ENCODE peak calls at places on chromosome 20, in ten cellular contexts. I is left ventricle myocardium inferior; G is psoas muscle; D is activated CD4-positive, alpha-beta T cell treated with anti-CD3 and anti-CD28 coated beads for 1 hour; X is DMS79 treated with DMSO at 0.1 percent for 48 hours; N is NCI-H1417 treated with DMSO at 0.1 percent for 48 hours; M is brain pericyte; R is T1000; L is T-helper 2 cell; Z is NT2/D1. F is an unnamed sample.

GRCh38 chr20:24720957-24721356 is 228.1 kb upstream of the CST7 start:
- DNase-seq in M (no peak), N (no peak), I (no peak), D (no peak), Z (no peak), X (no peak), G (no peak), R (no peak), L (no peak), F (no peak)

GRCh38 chr20:63099426-63100267 is 92.9 kb upstream of the BHLHE23 start:
- DNase-seq in N (no peak), I (peak), D (no peak), G (no peak), X (no peak), M (no peak), R (no peak), L (no peak), Z (no peak), F (peak)

GRCh38 chr20:43102394-43102793 is 87.3 kb downstream of the PTPRT start:
- DNase-seq in R (no peak), X (no peak), G (no peak), I (no peak), N (no peak), M (no peak), L (no peak), Z (peak), D (no peak), F (no peak)

GRCh38 chr20:25508083-25508770 is 77.1 kb downstream of the NINL start:
- DNase-seq in N (no peak), D (no peak), G (no peak), L (no peak), Z (no peak), X (no peak), M (peak), R (peak), I (no peak), F (no peak)

GRCh38 chr20:48789185-48789668 is 38.6 kb downstream of the PREX1 start:
- DNase-seq in Z (no peak), G (no peak), X (no peak), M (no peak), D (no peak), R (no peak), I (no peak), N (no peak), L (peak), F (no peak)

GRCh38 chr20:53224851-53225250 is 252.7 kb downstream of the TSHZ2 start:
- DNase-seq in Z (no peak), L (no peak), G (no peak), X (no peak), I (no peak), M (no peak), N (no peak), D (no peak), R (no peak), F (no peak)

GRCh38 chr20:53344891-53345290 is 248.7 kb downstream of the ZNF217 start:
- DNase-seq in L (no peak), X (no peak), Z (no peak), I (no peak), G (no peak), D (no peak), R (no peak), M (no peak), N (no peak), F (no peak)

GRCh38 chr20:16020971-16021370 is 552.3 kb downstream of the KIF16B start:
- DNase-seq in R (peak), G (no peak), M (no peak), X (no peak), Z (no peak), I (no peak), L (no peak), N (no peak), D (no peak), F (no peak)

GRCh38 chr20:846894-847278 is 13.4 kb downstream of the FAM110A start:
- DNase-seq in N (no peak), L (peak), G (peak), X (no peak), R (no peak), I (no peak), M (no peak), Z (no peak), D (peak), F (peak)

GRCh38 chr20:57212890-57213276 is 53.6 kb downstream of the BMP7 start:
- DNase-seq in D (no peak), G (no peak), Z (no peak), R (no peak), L (no peak), X (peak), M (no peak), N (no peak), I (no peak), F (no peak)

GRCh38 chr20:3980260-3981131 is 34.9 kb downstream of the RNF24 start:
- DNase-seq in G (peak), N (no peak), D (no peak), R (no peak), M (no peak), X (no peak), Z (no peak), L (peak), I (peak), F (no peak)

GRCh38 chr20:24657211-24657610 is 187.8 kb downstream of the SYNDIG1 start:
- DNase-seq in R (no peak), Z (no peak), D (no peak), N (no peak), M (peak), G (no peak), X (no peak), I (no peak), L (no peak), F (peak)

GRCh38 chr20:63636752-63637633 is 10.1 kb upstream of the GMEB2 start:
- DNase-seq in L (no peak), X (no peak), R (no peak), D (no peak), I (no peak), Z (no peak), N (no peak), G (no peak), M (no peak), F (no peak)

GRCh38 chr20:63280929-63281545 is 8.4 kb downstream of the ARFGAP1 start:
- DNase-seq in R (no peak), X (no peak), G (peak), I (no peak), M (no peak), N (no peak), D (no peak), Z (no peak), L (no peak), F (peak)

GRCh38 chr20:51365670-51366069 is 176.8 kb downstream of the NFATC2 start:
- DNase-seq in Z (no peak), M (no peak), G (no peak), D (no peak), X (no peak), R (peak), N (no peak), L (no peak), I (no peak), F (peak)

GRCh38 chr20:38599410-38599882 is 2.2 kb upstream of the ARHGAP40 start:
- DNase-seq in R (no peak), Z (no peak), M (no peak), L (no peak), G (peak), I (peak), N (no peak), D (no peak), X (no peak), F (no peak)

GRCh38 chr20:41510847-41511453 is 107.2 kb downstream of the CHD6 start:
- DNase-seq in M (no peak), X (no peak), G (no peak), R (no peak), L (no peak), D (no peak), Z (no peak), I (no peak), N (no peak), F (no peak)

GRCh38 chr20:51447097-51447764 is 95.3 kb downstream of the NFATC2 start:
- DNase-seq in G (peak), X (no peak), M (no peak), N (no peak), Z (peak), R (peak), D (no peak), I (peak), L (no peak), F (peak)

GRCh38 chr20:20293986-20294385 is 73.9 kb upstream of the INSM1 start:
- DNase-seq in R (no peak), D (no peak), M (no peak), L (no peak), N (no peak), X (no peak), I (no peak), G (no peak), Z (no peak), F (no peak)

GRCh38 chr20:14685179-14685578 is 347.8 kb upstream of the FLRT3 start:
- DNase-seq in N (no peak), Z (no peak), R (no peak), I (no peak), L (no peak), D (no peak), G (no peak), M (no peak), X (no peak), F (no peak)

GRCh38 chr20:62953839-62954703 is 1.6 kb downstream of the SLC17A9 start:
- DNase-seq in L (peak), G (peak), R (peak), M (no peak), X (peak), N (peak), D (peak), I (peak), Z (no peak), F (peak)

GRCh38 chr20:63714858-63715257 is 7.0 kb downstream of the ZGPAT start:
- DNase-seq in M (no peak), R (no peak), G (no peak), D (no peak), L (no peak), X (no peak), Z (no peak), N (no peak), I (no peak), F (peak)

GRCh38 chr20:45867811-45868176 is 10.4 kb downstream of the ZSWIM3 start:
- DNase-seq in L (no peak), R (peak), Z (no peak), G (no peak), M (no peak), D (no peak), N (no peak), I (no peak), X (no peak), F (no peak)

GRCh38 chr20:35490736-35491181 is 35.4 kb downstream of the CEP250 start:
- DNase-seq in R (no peak), X (no peak), M (no peak), N (no peak), Z (no peak), G (no peak), L (peak), D (peak), I (no peak), F (no peak)

GRCh38 chr20:53660078-53660909 is 66.7 kb upstream of the ZNF217 start:
- DNase-seq in X (no peak), I (no peak), D (no peak), N (no peak), R (no peak), Z (no peak), M (no peak), L (peak), G (peak), F (no peak)

GRCh38 chr20:19433371-19434316 is 221.2 kb downstream of the SLC24A3 start:
- DNase-seq in R (no peak), G (no peak), I (no peak), N (no peak), M (no peak), L (no peak), X (no peak), D (no peak), Z (no peak), F (no peak)

GRCh38 chr20:45067087-45067486 is 33.8 kb downstream of the KCNS1 start:
- DNase-seq in N (no peak), G (no peak), Z (no peak), L (no peak), D (no peak), R (no peak), M (no peak), X (no peak), I (no peak), F (no peak)

GRCh38 chr20:17771206-17772004 is 71.6 kb downstream of the BANF2 start:
- DNase-seq in X (peak), D (no peak), G (no peak), L (no peak), Z (no peak), I (no peak), N (peak), R (no peak), M (no peak), F (no peak)

GRCh38 chr20:63084563-63084927 is 77.8 kb upstream of the BHLHE23 start:
- DNase-seq in X (no peak), M (no peak), L (no peak), D (no peak), I (no peak), G (no peak), Z (no peak), R (no peak), N (no peak), F (peak)

GRCh38 chr20:18046535-18046934 is 11.2 kb downstream of the OVOL2 start:
- DNase-seq in Z (no peak), R (no peak), L (no peak), N (no peak), X (no peak), D (no peak), M (no peak), G (no peak), I (no peak), F (no peak)

GRCh38 chr20:35953411-35954199 is 697 bp downstream of the SCAND1 start:
- DNase-seq in D (peak), Z (no peak), X (no peak), R (peak), L (peak), M (peak), G (peak), N (no peak), I (peak), F (peak)

GRCh38 chr20:45036044-45036755 is 64.7 kb downstream of the KCNS1 start:
- DNase-seq in Z (no peak), L (peak), M (no peak), G (no peak), X (no peak), N (no peak), I (no peak), R (peak), D (no peak), F (no peak)

GRCh38 chr20:25553819-25554296 is 31.5 kb downstream of the NINL start:
- DNase-seq in G (no peak), X (peak), I (no peak), N (no peak), L (no peak), M (peak), D (no peak), Z (no peak), R (no peak), F (no peak)